ENCODE peak calls at places on chromosomes 12 and 14, in six cellular contexts. J is fibroblast of the aortic adventitia; A is mucosa of descending colon; H is astrocyte; W is effector memory CD4-positive, alpha-beta T cell; R is kidney epithelial cell. M is an unnamed sample.
A peak's percentile ranks its signal among the peaks of the same experiment; 100 is the strongest.

GRCh38 chr14:29743566-29743965 is 184.1 kb downstream of the PRKD1 start:
- DNase-seq in J (no peak), A (no peak), H (no peak), W (no peak), R (no peak), M (no peak)

GRCh38 chr12:12819752-12820311 is 6.7 kb downstream of the DDX47 start:
- DNase-seq in J (peak; percentile 96), A (no peak), H (peak; percentile 99), W (no peak), R (peak; percentile 92), M (no peak)

GRCh38 chr14:53152627-53152908 is 555 bp downstream of the DDHD1 start:
- DNase-seq in J (no peak), A (no peak), H (no peak), W (no peak), R (no peak), M (no peak)

GRCh38 chr12:114327765-114328164 is 78.2 kb downstream of the TBX5 start:
- DNase-seq in J (no peak), A (no peak), H (no peak), W (no peak), R (no peak), M (no peak)

GRCh38 chr12:45728625-45729232 is 777 bp upstream of the ARID2 start:
- DNase-seq in J (peak; percentile 97), A (peak; percentile 99), H (peak; percentile 93), W (peak; percentile 94), R (peak; percentile 67), M (peak; percentile 98)

GRCh38 chr12:111068281-111068680 is 147.9 kb upstream of the MYL2 start:
- DNase-seq in J (no peak), A (no peak), H (no peak), W (peak; percentile 8), R (no peak), M (no peak)

GRCh38 chr12:103833891-103834290 is 7.1 kb downstream of the NT5DC3 start:
- DNase-seq in J (no peak), A (no peak), H (no peak), W (no peak), R (no peak), M (no peak)

GRCh38 chr12:49342914-49343731 is 3.6 kb upstream of the DNAJC22 start:
- DNase-seq in J (no peak), A (no peak), H (no peak), W (no peak), R (no peak), M (no peak)

GRCh38 chr12:54009171-54010052 is 627 bp downstream of the HOXC8 start:
- DNase-seq in J (peak; percentile 27), A (peak; percentile 29), H (no peak), W (no peak), R (no peak), M (peak; percentile 62)

GRCh38 chr12:104687823-104688573 is 231.2 kb downstream of the CHST11 start:
- DNase-seq in J (no peak), A (no peak), H (no peak), W (peak; percentile 15), R (no peak), M (no peak)

GRCh38 chr12:508145-508544 is 48.4 kb downstream of the B4GALNT3 start:
- DNase-seq in J (no peak), A (no peak), H (no peak), W (no peak), R (no peak), M (no peak)

GRCh38 chr12:49346659-49347306 is at the start of gene DNAJC22:
- DNase-seq in J (no peak), A (no peak), H (no peak), W (no peak), R (no peak), M (no peak)

GRCh38 chr12:105773501-105773900 is 365.3 kb downstream of the NUAK1 start:
- DNase-seq in J (no peak), A (no peak), H (no peak), W (no peak), R (no peak), M (no peak)

GRCh38 chr12:132710062-132710421 is 600 bp upstream of the PGAM5 start:
- DNase-seq in J (no peak), A (no peak), H (no peak), W (peak; percentile 2), R (no peak), M (no peak)

GRCh38 chr14:99752486-99753121 is 40.6 kb upstream of the EML1 start:
- DNase-seq in J (peak; percentile 70), A (no peak), H (peak; percentile 69), W (no peak), R (peak; percentile 55), M (no peak)

GRCh38 chr14:78367355-78367754 is 197.2 kb downstream of the NRXN3 start:
- DNase-seq in J (no peak), A (no peak), H (no peak), W (no peak), R (no peak), M (no peak)

GRCh38 chr12:102963796-102964195 is 6.3 kb downstream of the ASCL1 start:
- DNase-seq in J (no peak), A (no peak), H (no peak), W (no peak), R (no peak), M (no peak)

GRCh38 chr12:68967036-68967435 is 34.1 kb upstream of the CPM start:
- DNase-seq in J (no peak), A (no peak), H (no peak), W (no peak), R (no peak), M (no peak)

GRCh38 chr12:3496964-3497363 is 6.0 kb downstream of the PRMT8 start:
- DNase-seq in J (no peak), A (no peak), H (no peak), W (no peak), R (no peak), M (no peak)

GRCh38 chr12:3490848-3491382 is at the start of gene PRMT8:
- DNase-seq in J (no peak), A (no peak), H (no peak), W (no peak), R (no peak), M (no peak)

GRCh38 chr12:3492868-3493224 is 1.8 kb downstream of the PRMT8 start:
- DNase-seq in J (no peak), A (no peak), H (no peak), W (no peak), R (no peak), M (no peak)

GRCh38 chr12:3491938-3492867 is 1.2 kb downstream of the PRMT8 start:
- DNase-seq in J (peak; percentile 52), A (no peak), H (peak; percentile 26), W (no peak), R (peak; percentile 10), M (peak; percentile 76)

DNA sequence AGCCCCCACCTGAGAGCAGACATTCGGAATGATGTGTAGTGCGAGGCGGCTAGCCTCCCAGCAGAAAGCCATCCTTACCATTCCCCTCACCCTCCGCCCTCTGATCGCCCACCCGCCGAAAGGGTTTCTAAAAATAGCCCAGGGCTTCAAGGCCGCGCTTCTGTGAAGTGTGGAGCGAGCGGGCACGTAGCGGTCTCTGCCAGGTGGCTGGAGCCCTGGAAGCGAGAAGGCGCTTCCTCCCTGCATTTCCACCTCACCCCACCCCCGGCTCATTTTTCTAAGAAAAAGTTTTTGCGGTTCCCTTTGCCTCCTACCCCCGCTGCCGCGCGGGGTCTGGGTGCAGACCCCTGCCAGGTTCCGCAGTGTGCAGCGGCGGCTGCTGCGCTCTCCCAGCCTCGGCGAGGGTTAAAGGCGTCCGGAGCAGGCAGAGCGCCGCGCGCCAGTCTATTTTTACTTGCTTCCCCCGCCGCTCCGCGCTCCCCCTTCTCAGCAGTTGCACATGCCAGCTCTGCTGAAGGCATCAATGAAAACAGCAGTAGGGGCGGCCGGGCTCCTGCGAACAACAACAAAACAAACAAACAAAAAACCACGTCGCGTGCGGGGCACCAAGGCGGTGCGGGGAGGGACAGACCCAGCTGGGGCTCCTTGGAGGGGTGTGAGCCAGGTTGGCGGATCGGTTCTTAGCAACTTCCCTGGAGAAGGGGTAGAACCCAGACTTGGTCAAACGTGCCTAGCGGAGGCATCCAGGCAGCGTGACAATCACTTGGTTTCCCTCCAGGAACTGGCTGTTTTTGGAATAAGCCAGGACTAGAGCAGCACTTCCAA is 2.4 kb downstream of the PRMT8 start:
- DNase-seq in J (no peak), A (no peak), H (no peak), W (no peak), R (no peak), M (peak; percentile 16)
- H3K4me3 ChIP-seq in J (no peak overlapping the region), A (no peak overlapping the region), H (no peak overlapping the region), W (no peak overlapping the region), R (no peak overlapping the region), M (peak overlapping the region; percentile 46)

GRCh38 chr14:22506778-22507351 is 82.2 kb downstream of the DAD1 start:
- DNase-seq in J (no peak), A (no peak), H (no peak), W (no peak), R (no peak), M (no peak)

GRCh38 chr14:22509036-22509709 is 79.9 kb downstream of the DAD1 start:
- DNase-seq in J (no peak), A (no peak), H (no peak), W (no peak), R (no peak), M (no peak)

GRCh38 chr14:22508662-22509035 is 80.4 kb downstream of the DAD1 start:
- DNase-seq in J (no peak), A (no peak), H (no peak), W (no peak), R (no peak), M (no peak)

GRCh38 chr14:22509751-22510300 is 79.2 kb downstream of the DAD1 start:
- DNase-seq in J (no peak), A (no peak), H (no peak), W (no peak), R (no peak), M (no peak)

DNA sequence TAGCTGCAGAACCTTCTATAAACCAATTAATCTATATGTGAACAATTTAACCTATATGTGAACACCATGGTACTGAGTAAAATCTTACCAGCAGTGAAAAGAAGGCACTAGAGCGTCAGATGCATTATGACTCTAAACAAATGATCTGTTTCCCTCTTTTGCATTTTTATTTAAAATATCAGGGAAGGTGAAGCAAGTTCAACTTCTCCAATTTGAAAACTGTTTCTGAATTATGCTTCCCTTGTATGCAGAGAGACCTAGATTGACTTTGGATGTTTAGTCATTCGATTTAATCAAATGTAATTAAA is 80.9 kb downstream of the DAD1 start:
- DNase-seq in J (no peak), A (no peak), H (no peak), W (no peak), R (no peak), M (no peak)
- H3K4me3 ChIP-seq in J (no peak overlapping the region), A (no peak overlapping the region), H (no peak overlapping the region), W (peak overlapping the region; percentile 35), R (no peak overlapping the region), M (no peak overlapping the region)

GRCh38 chr14:75274899-75275569 is 3.6 kb upstream of the FOS start:
- DNase-seq in J (no peak), A (peak; percentile 76), H (no peak), W (peak; percentile 75), R (no peak), M (no peak)
- H3K4me3 ChIP-seq in J (no peak overlapping the region), A (no peak overlapping the region), H (no peak overlapping the region), W (no peak overlapping the region), R (no peak overlapping the region), M (no peak overlapping the region)

DNA sequence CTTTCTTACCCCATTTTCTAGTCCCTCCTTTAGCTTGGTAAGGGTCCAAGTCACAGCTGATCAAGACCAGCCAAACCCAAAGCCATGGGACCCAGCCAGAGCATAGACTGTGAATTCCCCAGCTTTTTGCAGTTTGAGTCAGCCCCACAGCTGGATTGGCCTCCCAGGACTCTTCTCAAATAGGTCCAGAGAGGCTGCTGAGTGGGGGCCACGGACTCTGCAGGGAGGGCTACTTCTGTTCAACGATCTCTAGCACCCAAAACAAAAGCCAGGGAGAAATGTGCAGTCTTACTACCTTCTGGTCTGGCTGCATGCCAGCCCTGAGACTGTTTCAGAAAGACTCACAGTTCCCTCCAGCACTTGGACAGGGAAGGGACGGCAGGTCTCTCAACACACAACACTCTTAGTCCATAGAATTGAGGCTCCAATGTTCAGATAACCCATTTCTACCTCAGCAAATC is 1.6 kb downstream of the VDR start:
- DNase-seq in J (peak; percentile 96), A (no peak), H (peak; percentile 87), W (no peak), R (peak; percentile 18), M (no peak)
- H3K4me3 ChIP-seq in J (peak overlapping the region; percentile 94), A (peak overlapping the region; percentile 19), H (peak overlapping the region; percentile 81), W (peak overlapping the region; percentile 70), R (no peak overlapping the region), M (peak overlapping the region; percentile 73)